ENCODE peak calls at places on chromosomes 6 and 20, in eight cellular contexts. One of them, this sample, is unnamed.
A peak's percentile ranks its signal among the peaks of the same experiment; 100 is the strongest.

GRCh38 chr6:82364087-82365010 is 732 bp downstream of the TPBG start:
- DNase-seq in bronchial epithelial cell: peak; percentile 46
- DNase-seq in progenitor cell of endocrine pancreas: peak; percentile 45
- DNase-seq in NB4: no peak
- DNase-seq in mesothelial cell of epicardium: peak; percentile 72
- DNase-seq in activated B cell treated with CpG ODN at 0.5 μM for 24 hours: no peak
- DNase-seq in osteocyte: peak; percentile 86
- DNase-seq in esophagus squamous epithelium: no peak
- DNase-seq in this sample: no peak

GRCh38 chr20:47929368-47930115 is 144.3 kb upstream of the SULF2 start:
- DNase-seq in bronchial epithelial cell: peak; percentile 88
- DNase-seq in progenitor cell of endocrine pancreas: no peak
- DNase-seq in NB4: no peak
- DNase-seq in mesothelial cell of epicardium: no peak
- DNase-seq in activated B cell treated with CpG ODN at 0.5 μM for 24 hours: no peak
- DNase-seq in osteocyte: no peak
- DNase-seq in esophagus squamous epithelium: no peak
- DNase-seq in this sample: no peak

GRCh38 chr6:128070406-128070805 is 169.5 kb upstream of the THEMIS start:
- DNase-seq in bronchial epithelial cell: no peak
- DNase-seq in progenitor cell of endocrine pancreas: no peak
- DNase-seq in NB4: no peak
- DNase-seq in mesothelial cell of epicardium: no peak
- DNase-seq in activated B cell treated with CpG ODN at 0.5 μM for 24 hours: no peak
- DNase-seq in osteocyte: no peak
- DNase-seq in esophagus squamous epithelium: no peak
- DNase-seq in this sample: no peak

GRCh38 chr20:12414446-12415274 is 497.0 kb downstream of the BTBD3 start:
- DNase-seq in bronchial epithelial cell: peak; percentile 48
- DNase-seq in progenitor cell of endocrine pancreas: no peak
- DNase-seq in NB4: no peak
- DNase-seq in mesothelial cell of epicardium: no peak
- DNase-seq in activated B cell treated with CpG ODN at 0.5 μM for 24 hours: no peak
- DNase-seq in osteocyte: no peak
- DNase-seq in esophagus squamous epithelium: no peak
- DNase-seq in this sample: no peak

GRCh38 chr6:101326411-101326810 is 67.1 kb upstream of the GRIK2 start:
- DNase-seq in bronchial epithelial cell: no peak
- DNase-seq in progenitor cell of endocrine pancreas: no peak
- DNase-seq in NB4: no peak
- DNase-seq in mesothelial cell of epicardium: no peak
- DNase-seq in activated B cell treated with CpG ODN at 0.5 μM for 24 hours: no peak
- DNase-seq in osteocyte: no peak
- DNase-seq in esophagus squamous epithelium: no peak
- DNase-seq in this sample: no peak

GRCh38 chr20:54464003-54464402 is 11.4 kb upstream of the DOK5 start:
- DNase-seq in bronchial epithelial cell: no peak
- DNase-seq in progenitor cell of endocrine pancreas: no peak
- DNase-seq in NB4: no peak
- DNase-seq in mesothelial cell of epicardium: no peak
- DNase-seq in activated B cell treated with CpG ODN at 0.5 μM for 24 hours: no peak
- DNase-seq in osteocyte: no peak
- DNase-seq in esophagus squamous epithelium: no peak
- DNase-seq in this sample: no peak

GRCh38 chr6:144006731-144007454 is 1.2 kb downstream of the PLAGL1 start:
- DNase-seq in bronchial epithelial cell: peak; percentile 71
- DNase-seq in progenitor cell of endocrine pancreas: no peak
- DNase-seq in NB4: peak; percentile 24
- DNase-seq in mesothelial cell of epicardium: no peak
- DNase-seq in activated B cell treated with CpG ODN at 0.5 μM for 24 hours: no peak
- DNase-seq in osteocyte: no peak
- DNase-seq in esophagus squamous epithelium: no peak
- DNase-seq in this sample: no peak

GRCh38 chr20:63931735-63932134 is 24.5 kb downstream of the UCKL1 start:
- DNase-seq in bronchial epithelial cell: no peak
- DNase-seq in progenitor cell of endocrine pancreas: no peak
- DNase-seq in NB4: no peak
- DNase-seq in mesothelial cell of epicardium: no peak
- DNase-seq in activated B cell treated with CpG ODN at 0.5 μM for 24 hours: no peak
- DNase-seq in osteocyte: no peak
- DNase-seq in esophagus squamous epithelium: no peak
- DNase-seq in this sample: no peak

GRCh38 chr6:89079611-89080213 is 839 bp upstream of the PNRC1 start:
- DNase-seq in bronchial epithelial cell: peak; percentile 57
- DNase-seq in progenitor cell of endocrine pancreas: no peak
- DNase-seq in NB4: peak; percentile 73
- DNase-seq in mesothelial cell of epicardium: no peak
- DNase-seq in activated B cell treated with CpG ODN at 0.5 μM for 24 hours: no peak
- DNase-seq in osteocyte: no peak
- DNase-seq in esophagus squamous epithelium: no peak
- DNase-seq in this sample: no peak

GRCh38 chr6:23003671-23004598 is 434.6 kb downstream of the HDGFL1 start:
- DNase-seq in bronchial epithelial cell: no peak
- DNase-seq in progenitor cell of endocrine pancreas: no peak
- DNase-seq in NB4: no peak
- DNase-seq in mesothelial cell of epicardium: no peak
- DNase-seq in activated B cell treated with CpG ODN at 0.5 μM for 24 hours: no peak
- DNase-seq in osteocyte: no peak
- DNase-seq in esophagus squamous epithelium: no peak
- DNase-seq in this sample: peak; percentile 16

GRCh38 chr6:147547369-147547902 is 38.9 kb downstream of the SAMD5 start:
- DNase-seq in bronchial epithelial cell: no peak
- DNase-seq in progenitor cell of endocrine pancreas: no peak
- DNase-seq in NB4: no peak
- DNase-seq in mesothelial cell of epicardium: no peak
- DNase-seq in activated B cell treated with CpG ODN at 0.5 μM for 24 hours: no peak
- DNase-seq in osteocyte: no peak
- DNase-seq in esophagus squamous epithelium: no peak
- DNase-seq in this sample: no peak

GRCh38 chr6:35402136-35402855 is 49.8 kb upstream of the FANCE start:
- DNase-seq in bronchial epithelial cell: no peak
- DNase-seq in progenitor cell of endocrine pancreas: no peak
- DNase-seq in NB4: no peak
- DNase-seq in mesothelial cell of epicardium: no peak
- DNase-seq in activated B cell treated with CpG ODN at 0.5 μM for 24 hours: no peak
- DNase-seq in osteocyte: no peak
- DNase-seq in esophagus squamous epithelium: no peak
- DNase-seq in this sample: no peak
- TF ChIP-seq CTCF in bronchial epithelial cell: no peak
- TF ChIP-seq CTCF in progenitor cell of endocrine pancreas: no peak
- TF ChIP-seq CTCF in NB4: no peak
- TF ChIP-seq CTCF in mesothelial cell of epicardium: no peak
- TF ChIP-seq CTCF in activated B cell treated with CpG ODN at 0.5 μM for 24 hours: no peak
- TF ChIP-seq CTCF in osteocyte: no peak
- TF ChIP-seq CTCF in esophagus squamous epithelium: no peak
- TF ChIP-seq CTCF in this sample: no peak

GRCh38 chr6:20534295-20534897 is at the start of gene CDKAL1:
- DNase-seq in bronchial epithelial cell: peak; percentile 88
- DNase-seq in progenitor cell of endocrine pancreas: peak; percentile 64
- DNase-seq in NB4: peak; percentile 95
- DNase-seq in mesothelial cell of epicardium: peak; percentile 85
- DNase-seq in activated B cell treated with CpG ODN at 0.5 μM for 24 hours: peak; percentile 77
- DNase-seq in osteocyte: peak; percentile 93
- DNase-seq in esophagus squamous epithelium: peak; percentile 42
- DNase-seq in this sample: peak; percentile 83
- TF ChIP-seq CTCF in bronchial epithelial cell: no peak
- TF ChIP-seq CTCF in progenitor cell of endocrine pancreas: no peak
- TF ChIP-seq CTCF in NB4: no peak
- TF ChIP-seq CTCF in mesothelial cell of epicardium: no peak
- TF ChIP-seq CTCF in activated B cell treated with CpG ODN at 0.5 μM for 24 hours: no peak
- TF ChIP-seq CTCF in osteocyte: no peak
- TF ChIP-seq CTCF in esophagus squamous epithelium: no peak
- TF ChIP-seq CTCF in this sample: no peak

DNA sequence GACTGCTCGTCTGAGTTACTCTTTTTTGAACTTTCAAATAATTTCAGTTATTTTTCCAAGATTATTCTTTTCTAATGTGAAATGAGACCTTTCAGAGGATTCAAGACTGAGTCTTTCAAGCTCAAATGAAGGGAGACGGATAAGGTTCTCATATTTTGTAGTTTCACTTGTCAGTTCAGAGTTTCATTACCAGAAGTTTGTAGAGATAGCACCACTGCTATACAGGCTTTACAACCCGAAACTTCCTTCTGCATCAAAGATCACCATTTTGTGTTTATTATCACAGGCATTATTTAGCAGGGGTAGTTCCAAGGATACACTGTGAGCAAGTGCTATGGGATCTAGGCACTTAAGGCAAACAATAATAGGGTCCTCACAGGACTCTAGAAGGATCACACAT is 74.7 kb upstream of the EPHA7 start:
- DNase-seq in bronchial epithelial cell: no peak
- DNase-seq in progenitor cell of endocrine pancreas: no peak
- DNase-seq in NB4: no peak
- DNase-seq in mesothelial cell of epicardium: no peak
- DNase-seq in activated B cell treated with CpG ODN at 0.5 μM for 24 hours: no peak
- DNase-seq in osteocyte: no peak
- DNase-seq in esophagus squamous epithelium: no peak
- DNase-seq in this sample: no peak
- TF ChIP-seq CTCF in bronchial epithelial cell: no peak
- TF ChIP-seq CTCF in progenitor cell of endocrine pancreas: no peak
- TF ChIP-seq CTCF in NB4: no peak
- TF ChIP-seq CTCF in mesothelial cell of epicardium: no peak
- TF ChIP-seq CTCF in activated B cell treated with CpG ODN at 0.5 μM for 24 hours: no peak
- TF ChIP-seq CTCF in osteocyte: no peak
- TF ChIP-seq CTCF in esophagus squamous epithelium: no peak
- TF ChIP-seq CTCF in this sample: no peak

DNA sequence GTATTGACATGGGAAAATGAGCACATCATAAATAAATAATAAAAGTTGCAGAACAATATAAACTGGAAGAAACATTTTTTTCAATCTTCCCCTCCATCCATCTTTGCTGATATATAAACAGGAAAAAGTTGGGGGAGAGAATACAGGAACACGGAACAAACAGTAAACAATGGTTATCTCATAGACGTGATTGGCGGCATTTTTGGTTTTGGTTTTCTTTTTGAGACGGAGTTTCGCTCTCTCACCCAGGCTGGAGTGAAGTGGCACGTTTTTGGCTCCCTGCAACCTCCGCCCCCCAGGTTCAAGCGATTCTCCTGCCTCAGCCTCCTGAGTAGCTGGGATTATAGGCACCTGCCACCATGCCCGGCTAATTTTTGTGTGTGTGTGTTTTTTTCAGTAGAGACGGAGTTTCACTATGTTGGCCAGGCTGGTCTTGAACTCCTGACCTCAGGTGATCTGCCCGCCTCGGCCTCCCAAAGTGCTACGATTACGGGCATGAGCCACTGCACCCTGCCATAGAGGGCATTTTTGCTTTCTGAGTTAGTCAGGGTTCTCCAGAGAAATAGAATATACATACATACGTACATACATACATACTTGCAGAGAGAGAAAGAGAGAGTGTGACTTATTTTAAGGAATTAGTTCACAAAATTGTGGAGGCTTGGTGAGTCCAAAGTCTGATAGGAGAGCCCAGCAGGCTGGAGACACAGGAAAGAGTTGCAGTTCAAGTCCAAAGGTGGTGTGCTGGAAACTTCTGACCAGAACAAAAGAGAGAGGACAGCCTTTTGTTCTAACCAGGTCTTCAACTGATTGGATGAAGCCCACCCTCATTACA is 22.6 kb downstream of the GNL1 start:
- DNase-seq in bronchial epithelial cell: no peak
- DNase-seq in progenitor cell of endocrine pancreas: no peak
- DNase-seq in NB4: no peak
- DNase-seq in mesothelial cell of epicardium: no peak
- DNase-seq in activated B cell treated with CpG ODN at 0.5 μM for 24 hours: no peak
- DNase-seq in osteocyte: no peak
- DNase-seq in esophagus squamous epithelium: no peak
- DNase-seq in this sample: no peak
- TF ChIP-seq CTCF in bronchial epithelial cell: no peak
- TF ChIP-seq CTCF in progenitor cell of endocrine pancreas: no peak
- TF ChIP-seq CTCF in NB4: no peak
- TF ChIP-seq CTCF in mesothelial cell of epicardium: no peak
- TF ChIP-seq CTCF in activated B cell treated with CpG ODN at 0.5 μM for 24 hours: no peak
- TF ChIP-seq CTCF in osteocyte: no peak
- TF ChIP-seq CTCF in esophagus squamous epithelium: no peak
- TF ChIP-seq CTCF in this sample: no peak

GRCh38 chr6:30907758-30908591 is at the start of gene GTF2H4:
- DNase-seq in bronchial epithelial cell: peak; percentile 98
- DNase-seq in progenitor cell of endocrine pancreas: peak; percentile 82
- DNase-seq in NB4: peak; percentile 99
- DNase-seq in mesothelial cell of epicardium: peak; percentile 90
- DNase-seq in activated B cell treated with CpG ODN at 0.5 μM for 24 hours: peak; percentile 76
- DNase-seq in osteocyte: peak; percentile 98
- DNase-seq in esophagus squamous epithelium: peak; percentile 81
- DNase-seq in this sample: peak; percentile 96
- TF ChIP-seq CTCF in bronchial epithelial cell: no peak
- TF ChIP-seq CTCF in progenitor cell of endocrine pancreas: no peak
- TF ChIP-seq CTCF in NB4: no peak
- TF ChIP-seq CTCF in mesothelial cell of epicardium: no peak
- TF ChIP-seq CTCF in activated B cell treated with CpG ODN at 0.5 μM for 24 hours: no peak
- TF ChIP-seq CTCF in osteocyte: no peak
- TF ChIP-seq CTCF in esophagus squamous epithelium: no peak
- TF ChIP-seq CTCF in this sample: no peak

GRCh38 chr20:34534391-34535165 is 18.4 kb downstream of the DYNLRB1 start:
- DNase-seq in bronchial epithelial cell: no peak
- DNase-seq in progenitor cell of endocrine pancreas: no peak
- DNase-seq in NB4: no peak
- DNase-seq in mesothelial cell of epicardium: no peak
- DNase-seq in activated B cell treated with CpG ODN at 0.5 μM for 24 hours: no peak
- DNase-seq in osteocyte: no peak
- DNase-seq in esophagus squamous epithelium: no peak
- DNase-seq in this sample: no peak

GRCh38 chr20:34537651-34538050 is 20.9 kb upstream of the MAP1LC3A start:
- DNase-seq in bronchial epithelial cell: no peak
- DNase-seq in progenitor cell of endocrine pancreas: no peak
- DNase-seq in NB4: no peak
- DNase-seq in mesothelial cell of epicardium: no peak
- DNase-seq in activated B cell treated with CpG ODN at 0.5 μM for 24 hours: no peak
- DNase-seq in osteocyte: no peak
- DNase-seq in esophagus squamous epithelium: no peak
- DNase-seq in this sample: no peak

GRCh38 chr20:34538671-34539123 is 19.8 kb upstream of the MAP1LC3A start:
- DNase-seq in bronchial epithelial cell: peak; percentile 48
- DNase-seq in progenitor cell of endocrine pancreas: peak; percentile 52
- DNase-seq in NB4: peak; percentile 79
- DNase-seq in mesothelial cell of epicardium: no peak
- DNase-seq in activated B cell treated with CpG ODN at 0.5 μM for 24 hours: peak; percentile 37
- DNase-seq in osteocyte: no peak
- DNase-seq in esophagus squamous epithelium: no peak
- DNase-seq in this sample: no peak

GRCh38 chr20:34535301-34535840 is 19.1 kb downstream of the DYNLRB1 start:
- DNase-seq in bronchial epithelial cell: no peak
- DNase-seq in progenitor cell of endocrine pancreas: no peak
- DNase-seq in NB4: no peak
- DNase-seq in mesothelial cell of epicardium: no peak
- DNase-seq in activated B cell treated with CpG ODN at 0.5 μM for 24 hours: no peak
- DNase-seq in osteocyte: no peak
- DNase-seq in esophagus squamous epithelium: no peak
- DNase-seq in this sample: no peak

DNA sequence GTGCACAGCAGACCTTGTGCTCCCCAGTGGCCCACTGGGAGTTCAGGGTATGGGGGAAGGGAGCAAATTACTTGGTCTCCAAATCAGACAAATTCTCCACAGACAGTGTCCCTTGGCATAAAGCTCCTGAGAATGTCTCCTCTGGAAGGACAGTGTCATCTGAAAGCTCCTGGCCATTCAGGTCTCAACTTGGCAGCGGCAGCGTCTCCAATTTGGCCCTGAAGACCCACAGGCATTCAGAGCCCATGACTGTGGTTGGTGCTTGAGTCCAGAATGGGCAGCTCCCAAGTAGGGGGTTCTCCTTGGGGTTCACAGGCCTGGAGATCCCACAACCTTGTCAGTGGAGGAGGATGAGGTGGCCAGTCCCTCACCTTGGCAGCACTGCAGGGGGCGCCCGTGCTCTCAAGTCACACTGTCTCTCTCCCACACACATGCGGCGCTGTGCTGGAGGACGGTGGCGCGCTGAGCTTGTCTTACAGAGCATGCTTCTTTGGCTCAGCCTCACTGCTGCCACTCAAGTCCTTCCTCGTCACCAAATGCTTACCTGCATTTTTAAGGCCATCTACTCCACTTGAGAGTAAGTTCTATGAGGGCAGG is 20.7 kb downstream of the DYNLRB1 start:
- DNase-seq in bronchial epithelial cell: no peak
- DNase-seq in progenitor cell of endocrine pancreas: no peak
- DNase-seq in NB4: peak; percentile 75
- DNase-seq in mesothelial cell of epicardium: no peak
- DNase-seq in activated B cell treated with CpG ODN at 0.5 μM for 24 hours: no peak
- DNase-seq in osteocyte: no peak
- DNase-seq in esophagus squamous epithelium: no peak
- DNase-seq in this sample: no peak
- TF ChIP-seq CTCF in bronchial epithelial cell: peak; percentile 50
- TF ChIP-seq CTCF in progenitor cell of endocrine pancreas: peak; percentile 53
- TF ChIP-seq CTCF in NB4: peak; percentile 54
- TF ChIP-seq CTCF in mesothelial cell of epicardium: no peak
- TF ChIP-seq CTCF in activated B cell treated with CpG ODN at 0.5 μM for 24 hours: no peak
- TF ChIP-seq CTCF in osteocyte: no peak
- TF ChIP-seq CTCF in esophagus squamous epithelium: no peak
- TF ChIP-seq CTCF in this sample: peak; percentile 42

This sample was measured in AG04450.